ENCODE peak calls at places on chromosome 19, in six cellular contexts. One of them, this sample, is unnamed.

GRCh38 chr19:3116621-3117020 is 19.2 kb upstream of the GNA15 start:
- DNase-seq in A549: no peak
- DNase-seq in stomach: no peak
- DNase-seq in K562: no peak
- DNase-seq in H1: no peak
- DNase-seq in esophagus muscularis mucosa: no peak
- DNase-seq in this sample: peak

GRCh38 chr19:44685877-44686276 is 13.1 kb upstream of the CEACAM16 start:
- DNase-seq in A549: peak
- DNase-seq in stomach: no peak
- DNase-seq in K562: no peak
- DNase-seq in H1: no peak
- DNase-seq in esophagus muscularis mucosa: no peak
- DNase-seq in this sample: peak

GRCh38 chr19:12801466-12802266 is at the start of the genes PRDX2 and THSD8:
- DNase-seq in A549: no peak
- DNase-seq in stomach: peak
- DNase-seq in K562: peak
- DNase-seq in H1: no peak
- DNase-seq in esophagus muscularis mucosa: no peak
- DNase-seq in this sample: peak

GRCh38 chr19:36115453-36116343 is at the start of gene TBCB:
- DNase-seq in A549: peak
- DNase-seq in stomach: peak
- DNase-seq in K562: peak
- DNase-seq in H1: no peak
- DNase-seq in esophagus muscularis mucosa: peak
- DNase-seq in this sample: peak

GRCh38 chr19:56076413-56076998 is 44.6 kb downstream of the ZNF787 start:
- DNase-seq in A549: peak
- DNase-seq in stomach: peak
- DNase-seq in K562: peak
- DNase-seq in H1: no peak
- DNase-seq in esophagus muscularis mucosa: no peak
- DNase-seq in this sample: no peak

GRCh38 chr19:21749090-21749489 is 18.3 kb downstream of the ZNF100 start:
- DNase-seq in A549: no peak
- DNase-seq in stomach: no peak
- DNase-seq in K562: no peak
- DNase-seq in H1: no peak
- DNase-seq in esophagus muscularis mucosa: no peak
- DNase-seq in this sample: no peak

GRCh38 chr19:9885077-9885552 is 50.0 kb downstream of the PIN1 start:
- DNase-seq in A549: no peak
- DNase-seq in stomach: no peak
- DNase-seq in K562: no peak
- DNase-seq in H1: no peak
- DNase-seq in esophagus muscularis mucosa: no peak
- DNase-seq in this sample: no peak

GRCh38 chr19:24078688-24079087 is 8.3 kb upstream of the ZNF254 start:
- DNase-seq in A549: no peak
- DNase-seq in stomach: no peak
- DNase-seq in K562: no peak
- DNase-seq in H1: peak
- DNase-seq in esophagus muscularis mucosa: peak
- DNase-seq in this sample: no peak

GRCh38 chr19:32581704-32582164 is 744 bp downstream of the PDCD5 start:
- DNase-seq in A549: peak
- DNase-seq in stomach: no peak
- DNase-seq in K562: peak
- DNase-seq in H1: no peak
- DNase-seq in esophagus muscularis mucosa: no peak
- DNase-seq in this sample: peak

GRCh38 chr19:35439921-35440320 is 8.1 kb upstream of the FFAR2 start:
- DNase-seq in A549: no peak
- DNase-seq in stomach: no peak
- DNase-seq in K562: no peak
- DNase-seq in H1: no peak
- DNase-seq in esophagus muscularis mucosa: no peak
- DNase-seq in this sample: no peak

GRCh38 chr19:30253581-30253996 is 118.6 kb upstream of the ZNF536 start:
- DNase-seq in A549: no peak
- DNase-seq in stomach: no peak
- DNase-seq in K562: no peak
- DNase-seq in H1: no peak
- DNase-seq in esophagus muscularis mucosa: no peak
- DNase-seq in this sample: no peak

GRCh38 chr19:2421581-2422306 is 5.6 kb downstream of the TIMM13 start:
- DNase-seq in A549: no peak
- DNase-seq in stomach: no peak
- DNase-seq in K562: no peak
- DNase-seq in H1: no peak
- DNase-seq in esophagus muscularis mucosa: no peak
- DNase-seq in this sample: no peak

GRCh38 chr19:33406521-33407139 is 33.1 kb downstream of the CEBPG start:
- DNase-seq in A549: peak
- DNase-seq in stomach: peak
- DNase-seq in K562: peak
- DNase-seq in H1: peak
- DNase-seq in esophagus muscularis mucosa: peak
- DNase-seq in this sample: peak

GRCh38 chr19:11483176-11484111 is 2.6 kb upstream of the ELAVL3 start:
- DNase-seq in A549: no peak
- DNase-seq in stomach: no peak
- DNase-seq in K562: no peak
- DNase-seq in H1: no peak
- DNase-seq in esophagus muscularis mucosa: no peak
- DNase-seq in this sample: no peak

GRCh38 chr19:10748924-10749434 is 31.1 kb downstream of the DNM2 start:
- DNase-seq in A549: peak
- DNase-seq in stomach: peak
- DNase-seq in K562: peak
- DNase-seq in H1: no peak
- DNase-seq in esophagus muscularis mucosa: no peak
- DNase-seq in this sample: no peak

GRCh38 chr19:50008532-50008931 is 16.6 kb downstream of the VRK3 start:
- DNase-seq in A549: peak
- DNase-seq in stomach: no peak
- DNase-seq in K562: peak
- DNase-seq in H1: no peak
- DNase-seq in esophagus muscularis mucosa: no peak
- DNase-seq in this sample: no peak

GRCh38 chr19:13984875-13985741 is 21.0 kb downstream of the RFX1 start:
- DNase-seq in A549: no peak
- DNase-seq in stomach: no peak
- DNase-seq in K562: no peak
- DNase-seq in H1: no peak
- DNase-seq in esophagus muscularis mucosa: no peak
- DNase-seq in this sample: no peak

GRCh38 chr19:7328647-7329046 is 20.1 kb upstream of the ARHGEF18 start:
- DNase-seq in A549: no peak
- DNase-seq in stomach: no peak
- DNase-seq in K562: no peak
- DNase-seq in H1: no peak
- DNase-seq in esophagus muscularis mucosa: no peak
- DNase-seq in this sample: no peak

GRCh38 chr19:6048348-6048747 is 62.0 kb downstream of the RFX2 start:
- DNase-seq in A549: no peak
- DNase-seq in stomach: no peak
- DNase-seq in K562: no peak
- DNase-seq in H1: no peak
- DNase-seq in esophagus muscularis mucosa: peak
- DNase-seq in this sample: no peak

GRCh38 chr19:55385236-55385748 is 440 bp upstream of the RPL28 start:
- DNase-seq in A549: peak
- DNase-seq in stomach: peak
- DNase-seq in K562: peak
- DNase-seq in H1: peak
- DNase-seq in esophagus muscularis mucosa: peak
- DNase-seq in this sample: peak

GRCh38 chr19:311813-312261 is 20.6 kb upstream of the PLPP2 start:
- DNase-seq in A549: no peak
- DNase-seq in stomach: peak
- DNase-seq in K562: no peak
- DNase-seq in H1: no peak
- DNase-seq in esophagus muscularis mucosa: no peak
- DNase-seq in this sample: no peak

GRCh38 chr19:48637948-48638830 is 1.0 kb upstream of the DBP start:
- DNase-seq in A549: peak
- DNase-seq in stomach: peak
- DNase-seq in K562: peak
- DNase-seq in H1: peak
- DNase-seq in esophagus muscularis mucosa: peak
- DNase-seq in this sample: peak

GRCh38 chr19:35750167-35750566 is 1.8 kb downstream of the LIN37 start:
- DNase-seq in A549: no peak
- DNase-seq in stomach: no peak
- DNase-seq in K562: no peak
- DNase-seq in H1: no peak
- DNase-seq in esophagus muscularis mucosa: no peak
- DNase-seq in this sample: no peak

GRCh38 chr19:1516395-1516753 is 3.6 kb upstream of the ADAMTSL5 start:
- DNase-seq in A549: peak
- DNase-seq in stomach: no peak
- DNase-seq in K562: peak
- DNase-seq in H1: no peak
- DNase-seq in esophagus muscularis mucosa: no peak
- DNase-seq in this sample: no peak

DNA sequence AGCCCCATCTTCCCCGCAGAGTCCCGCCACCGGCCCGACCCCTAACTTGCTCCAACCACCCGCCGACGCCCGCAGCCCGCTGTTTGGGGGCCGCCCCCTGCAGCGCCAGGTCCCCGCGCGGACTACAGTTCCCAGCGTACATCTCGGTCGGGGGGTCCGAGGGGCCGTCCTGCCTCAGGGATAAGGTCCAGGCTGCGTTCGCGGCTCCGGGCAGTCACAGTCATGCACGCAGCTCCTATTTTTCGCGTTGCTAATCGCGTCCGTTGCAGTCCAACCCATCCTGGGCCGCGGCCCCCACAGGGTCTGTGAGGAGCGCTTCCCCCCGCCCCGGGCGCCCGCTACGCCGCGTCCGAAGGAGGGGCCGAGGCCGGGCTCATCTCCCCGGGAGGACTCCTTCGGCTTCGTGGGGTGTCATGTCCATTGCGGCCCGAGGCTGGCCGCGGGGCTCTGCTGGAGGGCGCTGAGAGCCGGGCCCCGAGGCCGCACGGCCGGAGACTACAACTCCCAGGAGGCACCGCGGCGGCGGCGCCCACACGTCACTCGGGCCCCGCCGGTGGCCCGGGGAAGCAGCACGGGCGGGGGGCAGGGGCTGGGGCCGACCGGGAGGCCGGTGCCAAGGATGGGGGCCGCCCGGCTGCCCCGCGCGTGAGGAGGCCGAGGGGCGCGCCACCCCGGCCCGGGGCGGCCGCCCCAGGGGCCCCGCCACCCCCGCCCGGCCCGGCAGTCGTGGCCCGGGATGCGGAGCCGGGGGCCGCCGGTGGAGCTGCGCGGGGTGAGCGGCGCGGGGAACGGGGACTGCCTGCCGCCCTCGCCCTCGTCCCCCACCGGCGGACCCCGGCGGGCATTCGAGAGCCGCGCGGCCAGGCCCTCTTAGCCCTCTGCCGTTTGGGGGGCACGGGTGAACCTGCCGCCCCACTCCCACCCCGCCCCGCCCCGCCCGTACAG is at the start of gene MAP3K10:
- DNase-seq in A549: peak
- DNase-seq in stomach: peak
- DNase-seq in K562: peak
- DNase-seq in H1: no peak
- DNase-seq in esophagus muscularis mucosa: peak
- DNase-seq in this sample: peak
- TF ChIP-seq EP300 in A549: no peak
- TF ChIP-seq EP300 in stomach: no peak
- TF ChIP-seq EP300 in K562: no peak
- TF ChIP-seq EP300 in H1: no peak
- TF ChIP-seq EP300 in esophagus muscularis mucosa: no peak
- TF ChIP-seq EP300 in this sample: no peak

GRCh38 chr19:4456566-4456842 is 1.1 kb downstream of the UBXN6 start:
- DNase-seq in A549: no peak
- DNase-seq in stomach: no peak
- DNase-seq in K562: peak
- DNase-seq in H1: no peak
- DNase-seq in esophagus muscularis mucosa: no peak
- DNase-seq in this sample: no peak

GRCh38 chr19:4454621-4454951 is 3.0 kb downstream of the UBXN6 start:
- DNase-seq in A549: no peak
- DNase-seq in stomach: no peak
- DNase-seq in K562: no peak
- DNase-seq in H1: no peak
- DNase-seq in esophagus muscularis mucosa: no peak
- DNase-seq in this sample: no peak

GRCh38 chr19:4455742-4456565 is 1.6 kb downstream of the UBXN6 start:
- DNase-seq in A549: no peak
- DNase-seq in stomach: no peak
- DNase-seq in K562: peak
- DNase-seq in H1: no peak
- DNase-seq in esophagus muscularis mucosa: no peak
- DNase-seq in this sample: peak

GRCh38 chr19:4453232-4454179 is 4.1 kb downstream of the UBXN6 start:
- DNase-seq in A549: no peak
- DNase-seq in stomach: no peak
- DNase-seq in K562: no peak
- DNase-seq in H1: no peak
- DNase-seq in esophagus muscularis mucosa: no peak
- DNase-seq in this sample: no peak

GRCh38 chr19:4454952-4455738 is 2.4 kb downstream of the UBXN6 start:
- DNase-seq in A549: no peak
- DNase-seq in stomach: no peak
- DNase-seq in K562: peak
- DNase-seq in H1: no peak
- DNase-seq in esophagus muscularis mucosa: no peak
- DNase-seq in this sample: peak
- H3K27ac ChIP-seq in A549: no peak
- H3K27ac ChIP-seq in stomach: peak
- H3K27ac ChIP-seq in K562: peak
- H3K27ac ChIP-seq in H1: no peak
- H3K27ac ChIP-seq in esophagus muscularis mucosa: peak
- H3K27ac ChIP-seq in this sample: peak

GRCh38 chr19:17847538-17848366 is at the start of gene JAK3:
- DNase-seq in A549: no peak
- DNase-seq in stomach: peak
- DNase-seq in K562: peak
- DNase-seq in H1: peak
- DNase-seq in esophagus muscularis mucosa: no peak
- DNase-seq in this sample: peak
- TF ChIP-seq EP300 in A549: no peak
- TF ChIP-seq EP300 in stomach: no peak
- TF ChIP-seq EP300 in K562: no peak
- TF ChIP-seq EP300 in H1: no peak
- TF ChIP-seq EP300 in esophagus muscularis mucosa: no peak
- TF ChIP-seq EP300 in this sample: no peak

DNA sequence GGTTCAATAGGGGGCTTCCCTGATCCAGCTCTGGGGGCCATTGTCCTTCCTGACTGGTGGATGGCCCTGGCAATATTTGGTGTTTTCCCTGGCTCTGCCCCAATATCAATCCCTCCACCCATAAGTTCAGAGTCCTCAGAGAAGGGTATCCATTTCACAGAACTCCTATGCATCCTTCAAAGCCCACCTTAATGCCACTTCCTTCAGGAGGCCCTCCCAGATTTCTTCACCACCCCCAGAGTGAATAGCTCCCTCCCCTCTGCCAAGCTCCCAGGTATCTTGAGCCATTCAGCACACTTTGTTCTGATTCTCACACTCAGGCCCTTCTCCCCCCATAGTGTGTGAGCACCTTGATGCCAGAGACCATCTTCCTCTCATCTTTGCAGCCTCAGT is 5.8 kb downstream of the PPP1R14A start:
- DNase-seq in A549: no peak
- DNase-seq in stomach: no peak
- DNase-seq in K562: no peak
- DNase-seq in H1: no peak
- DNase-seq in esophagus muscularis mucosa: no peak
- DNase-seq in this sample: no peak
- H3K27ac ChIP-seq in A549: no peak
- H3K27ac ChIP-seq in stomach: peak
- H3K27ac ChIP-seq in K562: no peak
- H3K27ac ChIP-seq in H1: no peak
- H3K27ac ChIP-seq in esophagus muscularis mucosa: peak
- H3K27ac ChIP-seq in this sample: peak